ENCODE peak calls at places on chromosomes 12 and 14, in four cellular contexts. N is K562, X is H1, J is HCT116. S is an unnamed sample.

GRCh38 chr12:25377475-25378179 is 126.9 kb upstream of the KRAS start:
- DNase-seq in N (no peak), X (no peak), J (no peak), S (no peak)

GRCh38 chr14:32224731-32225377 is 21.8 kb upstream of the RNU6-8 start:
- DNase-seq in N (peak), X (no peak), J (no peak), S (no peak)

GRCh38 chr14:77265561-77266335 is 5.3 kb downstream of the NGB start:
- DNase-seq in N (no peak), X (no peak), J (no peak), S (no peak)

GRCh38 chr12:69341328-69341727 is 6.9 kb upstream of the LYZ start:
- DNase-seq in N (no peak), X (no peak), J (no peak), S (no peak)

GRCh38 chr12:42935090-42935489 is 345.5 kb upstream of the PRICKLE1 start:
- DNase-seq in N (no peak), X (no peak), J (no peak), S (no peak)

GRCh38 chr12:21941522-21942376 is 523 bp upstream of the ABCC9 start:
- DNase-seq in N (no peak), X (peak), J (no peak), S (no peak)

GRCh38 chr14:59529189-59529588 is 44.9 kb downstream of the JKAMP start:
- DNase-seq in N (no peak), X (no peak), J (no peak), S (no peak)

GRCh38 chr14:45112886-45113772 is 21.2 kb downstream of the FKBP3 start:
- DNase-seq in N (no peak), X (no peak), J (no peak), S (no peak)

GRCh38 chr12:79082595-79082994 is 218.0 kb downstream of the SYT1 start:
- DNase-seq in N (no peak), X (no peak), J (no peak), S (no peak)

GRCh38 chr14:99509871-99510555 is 28.8 kb downstream of the CCNK start:
- DNase-seq in N (no peak), X (no peak), J (no peak), S (no peak)

GRCh38 chr12:28498850-28499249 is 308.6 kb downstream of the CCDC91 start:
- DNase-seq in N (no peak), X (no peak), J (no peak), S (no peak)

GRCh38 chr12:122006186-122006926 is 15.3 kb upstream of the BCL7A start:
- DNase-seq in N (no peak), X (no peak), J (no peak), S (no peak)

GRCh38 chr12:110537605-110538409 is 35.7 kb downstream of the RAD9B start:
- DNase-seq in N (no peak), X (no peak), J (no peak), S (no peak)

GRCh38 chr14:61076531-61076930 is 95.5 kb downstream of the SLC38A6 start:
- DNase-seq in N (no peak), X (no peak), J (no peak), S (no peak)

GRCh38 chr14:99755629-99756603 is 37.3 kb upstream of the EML1 start:
- DNase-seq in N (no peak), X (no peak), J (no peak), S (no peak)

GRCh38 chr12:115660211-115660805 is 617.2 kb downstream of the MED13L start:
- DNase-seq in N (no peak), X (no peak), J (no peak), S (no peak)

GRCh38 chr12:32217354-32218310 is 111.0 kb downstream of the BICD1 start:
- DNase-seq in N (no peak), X (no peak), J (no peak), S (no peak)

GRCh38 chr12:132566551-132567131 is 43.7 kb downstream of the LRCOL1 start:
- DNase-seq in N (no peak), X (no peak), J (no peak), S (no peak)

GRCh38 chr12:79444089-79444488 is 246.7 kb downstream of the PAWR start:
- DNase-seq in N (no peak), X (no peak), J (no peak), S (no peak)

GRCh38 chr12:38544357-38545066 is 227.9 kb downstream of the ALG10B start:
- DNase-seq in N (no peak), X (peak), J (no peak), S (no peak)

GRCh38 chr14:104277416-104278213 is 139.2 kb downstream of the KIF26A start:
- DNase-seq in N (no peak), X (peak), J (no peak), S (no peak)

GRCh38 chr14:80074905-80075304 is 136.4 kb downstream of the DIO2 start:
- DNase-seq in N (no peak), X (no peak), J (no peak), S (no peak)

GRCh38 chr14:55600784-55601561 is 21.0 kb downstream of the KTN1 start:
- DNase-seq in N (no peak), X (no peak), J (no peak), S (no peak)

DNA sequence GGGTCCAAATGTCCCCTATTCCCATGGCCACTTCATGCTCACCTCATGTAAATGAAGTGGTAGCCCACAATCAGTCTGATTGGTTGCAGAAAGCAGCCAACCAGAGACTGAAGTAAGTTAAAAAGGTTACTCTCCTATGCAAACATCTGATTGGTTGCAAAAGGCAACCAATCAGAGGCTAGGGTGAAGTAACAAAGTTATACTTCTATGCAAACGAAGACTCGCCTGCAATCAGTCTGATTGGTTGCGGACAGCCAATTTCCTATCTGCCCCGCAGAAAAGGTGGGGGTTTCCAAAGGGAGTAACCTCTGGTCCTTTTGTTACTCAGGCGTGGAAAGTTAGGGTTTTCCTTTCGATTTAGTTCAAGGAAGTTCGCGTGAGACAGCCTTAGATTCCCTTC is 208.1 kb upstream of the NEDD1 start:
- DNase-seq in N (no peak), X (no peak), J (no peak), S (no peak)
- TF ChIP-seq RAD21 in N (no peak), X (no peak), J (no peak), S (no peak)

GRCh38 chr12:3084742-3085141 is 7.6 kb downstream of the TSPAN9 start:
- DNase-seq in N (no peak), X (peak), J (no peak), S (no peak)

GRCh38 chr12:3087758-3088157 is 10.6 kb downstream of the TSPAN9 start:
- DNase-seq in N (no peak), X (no peak), J (no peak), S (no peak)

GRCh38 chr12:3088251-3088650 is 11.1 kb downstream of the TSPAN9 start:
- DNase-seq in N (no peak), X (no peak), J (no peak), S (no peak)

GRCh38 chr12:3085341-3086125 is 8.4 kb downstream of the TSPAN9 start:
- DNase-seq in N (no peak), X (no peak), J (no peak), S (no peak)

DNA sequence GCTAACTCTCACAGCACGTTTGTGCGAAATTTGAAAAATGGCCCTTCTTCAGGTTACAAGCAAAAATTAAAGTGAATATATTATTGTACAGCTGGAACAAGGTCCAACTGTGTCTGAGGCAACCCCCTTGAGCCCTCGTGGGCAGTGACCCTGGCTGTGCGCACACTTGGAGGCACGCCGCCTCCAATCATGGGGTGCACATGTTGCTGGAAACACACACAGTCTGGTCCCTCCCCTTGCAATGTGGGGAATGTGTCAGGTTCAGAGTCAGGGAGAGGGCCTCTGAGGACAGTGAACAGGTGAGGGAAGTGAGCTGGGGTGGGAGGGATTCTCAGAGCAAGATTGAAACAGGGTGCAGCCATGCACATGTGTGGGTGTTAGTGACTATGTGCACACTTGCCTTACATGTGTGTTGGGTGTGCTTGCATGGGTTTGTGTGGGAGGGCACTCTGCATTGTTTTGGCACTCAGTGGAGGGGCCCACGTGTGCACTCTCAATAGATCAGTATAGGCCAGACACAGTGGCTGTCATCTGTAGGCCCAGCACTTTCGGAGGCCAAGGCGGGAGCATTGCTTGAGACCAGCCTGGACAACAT is 9.6 kb downstream of the TSPAN9 start:
- DNase-seq in N (no peak), X (no peak), J (no peak), S (no peak)
- TF ChIP-seq SP1 in N (no peak), X (no peak), J (no peak), S (no peak)

DNA sequence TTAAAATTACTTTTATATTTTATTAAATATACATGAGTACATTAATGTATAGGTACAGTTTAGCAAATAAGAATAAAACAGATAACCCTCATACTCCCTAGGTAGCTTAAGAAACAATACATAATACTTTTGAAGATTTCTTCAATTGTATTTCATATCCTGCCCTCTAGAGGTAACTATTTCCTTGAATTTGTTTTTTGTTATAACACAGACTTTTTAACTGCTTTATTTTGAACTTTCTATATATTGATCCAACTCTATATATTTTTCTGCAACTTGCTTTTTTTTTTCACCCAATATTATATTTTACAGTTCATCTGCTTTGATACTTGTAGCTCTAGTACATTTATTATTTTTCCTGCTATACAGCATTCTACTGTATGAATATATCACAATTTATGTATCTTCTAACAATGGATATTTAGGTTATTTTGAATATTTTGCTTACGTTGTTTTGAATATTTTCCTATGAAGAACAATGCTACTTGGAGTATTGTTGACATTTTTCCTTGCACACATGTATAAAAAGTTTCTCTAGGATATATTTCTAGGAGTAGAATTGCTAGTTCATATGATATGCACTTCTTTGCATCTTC is 72.8 kb upstream of the ABCD2 start:
- DNase-seq in N (no peak), X (no peak), J (peak), S (no peak)
- TF ChIP-seq RAD21 in N (no peak), X (no peak), J (peak), S (peak)

DNA sequence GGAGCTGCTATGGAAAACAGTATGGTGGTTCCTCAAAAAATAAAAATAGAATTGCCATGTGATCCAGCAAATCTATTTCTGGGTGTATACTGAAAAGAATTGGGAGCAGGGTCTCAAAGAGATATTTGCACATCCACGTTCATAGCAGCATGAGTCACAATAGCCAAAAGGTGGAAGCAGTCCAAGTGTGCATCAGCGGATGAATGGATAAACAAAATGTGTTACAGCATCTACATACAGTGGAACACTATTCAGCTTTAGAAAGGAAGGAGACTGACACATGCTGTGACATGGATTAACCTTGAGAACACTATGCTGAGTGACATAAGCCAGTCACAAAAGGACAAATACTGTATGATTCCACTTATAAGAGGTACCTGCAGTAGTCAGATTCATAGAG is 17.9 kb upstream of the TBC1D30 start:
- DNase-seq in N (no peak), X (no peak), J (no peak), S (no peak)
- TF ChIP-seq SP1 in N (no peak), X (no peak), J (no peak), S (no peak)

S was measured in GM12878.